ENCODE peak calls at places on chromosomes 12 and 14, in nine cellular contexts. One of them, this sample, is unnamed.

GRCh38 chr12:39441963-39442894 is 691 bp downstream of the KIF21A start:
- DNase-seq in prostate gland: peak
- DNase-seq in Calu3: peak
- DNase-seq in HFFc6: peak
- DNase-seq in tibial artery: peak
- DNase-seq in progenitor cell of endocrine pancreas: peak
- DNase-seq in fibroblast of the aortic adventitia: peak
- DNase-seq in AG09309: no peak
- DNase-seq in MCF 10A: peak
- DNase-seq in this sample: peak

GRCh38 chr12:24852420-24852819 is 96.5 kb downstream of the BCAT1 start:
- DNase-seq in prostate gland: no peak
- DNase-seq in Calu3: no peak
- DNase-seq in HFFc6: no peak
- DNase-seq in tibial artery: no peak
- DNase-seq in progenitor cell of endocrine pancreas: no peak
- DNase-seq in fibroblast of the aortic adventitia: no peak
- DNase-seq in AG09309: no peak
- DNase-seq in MCF 10A: no peak
- DNase-seq in this sample: no peak

GRCh38 chr12:130223767-130224244 is 61.5 kb downstream of the FZD10 start:
- DNase-seq in prostate gland: no peak
- DNase-seq in Calu3: no peak
- DNase-seq in HFFc6: no peak
- DNase-seq in tibial artery: no peak
- DNase-seq in progenitor cell of endocrine pancreas: no peak
- DNase-seq in fibroblast of the aortic adventitia: no peak
- DNase-seq in AG09309: no peak
- DNase-seq in MCF 10A: no peak
- DNase-seq in this sample: no peak

GRCh38 chr14:69535230-69535848 is 39.3 kb downstream of the CCDC177 start:
- DNase-seq in prostate gland: peak
- DNase-seq in Calu3: peak
- DNase-seq in HFFc6: peak
- DNase-seq in tibial artery: peak
- DNase-seq in progenitor cell of endocrine pancreas: peak
- DNase-seq in fibroblast of the aortic adventitia: peak
- DNase-seq in AG09309: peak
- DNase-seq in MCF 10A: peak
- DNase-seq in this sample: peak

GRCh38 chr12:44367916-44368315 is 508.2 kb downstream of the NELL2 start:
- DNase-seq in prostate gland: no peak
- DNase-seq in Calu3: no peak
- DNase-seq in HFFc6: no peak
- DNase-seq in tibial artery: no peak
- DNase-seq in progenitor cell of endocrine pancreas: no peak
- DNase-seq in fibroblast of the aortic adventitia: no peak
- DNase-seq in AG09309: no peak
- DNase-seq in MCF 10A: no peak
- DNase-seq in this sample: no peak

GRCh38 chr14:62179367-62180018 is 417.3 kb downstream of the SNAPC1 start:
- DNase-seq in prostate gland: peak
- DNase-seq in Calu3: peak
- DNase-seq in HFFc6: peak
- DNase-seq in tibial artery: no peak
- DNase-seq in progenitor cell of endocrine pancreas: peak
- DNase-seq in fibroblast of the aortic adventitia: peak
- DNase-seq in AG09309: peak
- DNase-seq in MCF 10A: peak
- DNase-seq in this sample: peak

GRCh38 chr12:107461222-107461980 is 224.2 kb upstream of the PWP1 start:
- DNase-seq in prostate gland: no peak
- DNase-seq in Calu3: no peak
- DNase-seq in HFFc6: peak
- DNase-seq in tibial artery: no peak
- DNase-seq in progenitor cell of endocrine pancreas: no peak
- DNase-seq in fibroblast of the aortic adventitia: peak
- DNase-seq in AG09309: peak
- DNase-seq in MCF 10A: peak
- DNase-seq in this sample: no peak

GRCh38 chr14:22221508-22221907 is 367.5 kb downstream of the DAD1 start:
- DNase-seq in prostate gland: no peak
- DNase-seq in Calu3: peak
- DNase-seq in HFFc6: peak
- DNase-seq in tibial artery: no peak
- DNase-seq in progenitor cell of endocrine pancreas: no peak
- DNase-seq in fibroblast of the aortic adventitia: peak
- DNase-seq in AG09309: no peak
- DNase-seq in MCF 10A: peak
- DNase-seq in this sample: no peak

GRCh38 chr12:19841451-19841850 is 402.2 kb downstream of the AEBP2 start:
- DNase-seq in prostate gland: no peak
- DNase-seq in Calu3: no peak
- DNase-seq in HFFc6: no peak
- DNase-seq in tibial artery: no peak
- DNase-seq in progenitor cell of endocrine pancreas: no peak
- DNase-seq in fibroblast of the aortic adventitia: peak
- DNase-seq in AG09309: peak
- DNase-seq in MCF 10A: no peak
- DNase-seq in this sample: no peak

GRCh38 chr14:49861581-49861922 is 9.0 kb upstream of the NEMF start:
- DNase-seq in prostate gland: peak
- DNase-seq in Calu3: peak
- DNase-seq in HFFc6: peak
- DNase-seq in tibial artery: peak
- DNase-seq in progenitor cell of endocrine pancreas: peak
- DNase-seq in fibroblast of the aortic adventitia: peak
- DNase-seq in AG09309: peak
- DNase-seq in MCF 10A: peak
- DNase-seq in this sample: peak

DNA sequence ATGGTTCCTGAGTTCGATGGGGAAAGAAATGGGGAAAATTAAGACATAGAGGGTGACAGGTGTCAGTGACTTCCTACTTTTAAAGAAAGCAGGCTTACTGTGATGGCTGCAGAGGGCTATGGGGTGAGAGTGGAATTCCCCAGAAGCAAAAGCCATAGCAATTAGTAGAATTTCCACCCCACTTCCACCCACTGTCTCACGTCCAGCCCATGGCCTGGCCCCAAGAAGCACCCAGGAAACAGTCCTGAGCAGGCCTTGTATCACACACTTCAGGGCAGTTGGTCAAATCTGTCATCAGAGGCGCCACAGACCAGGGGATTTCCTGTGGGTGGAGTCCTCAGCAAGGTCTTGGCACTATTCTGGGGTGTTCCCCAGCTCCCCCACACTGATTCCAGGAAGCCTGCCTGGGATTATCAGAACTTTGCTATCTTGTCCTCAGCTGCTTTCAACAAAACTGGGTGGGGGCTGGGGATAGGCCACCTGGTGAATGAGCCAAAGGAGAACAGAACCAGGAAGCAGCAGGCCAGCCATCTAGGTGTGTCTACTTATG is 120.1 kb upstream of the CCND2 start:
- DNase-seq in prostate gland: no peak
- DNase-seq in Calu3: no peak
- DNase-seq in HFFc6: no peak
- DNase-seq in tibial artery: no peak
- DNase-seq in progenitor cell of endocrine pancreas: no peak
- DNase-seq in fibroblast of the aortic adventitia: no peak
- DNase-seq in AG09309: no peak
- DNase-seq in MCF 10A: no peak
- DNase-seq in this sample: no peak
- TF ChIP-seq CTCF in prostate gland: no peak
- TF ChIP-seq CTCF in Calu3: no peak
- TF ChIP-seq CTCF in HFFc6: no peak
- TF ChIP-seq CTCF in tibial artery: no peak
- TF ChIP-seq CTCF in progenitor cell of endocrine pancreas: no peak
- TF ChIP-seq CTCF in fibroblast of the aortic adventitia: no peak
- TF ChIP-seq CTCF in AG09309: no peak
- TF ChIP-seq CTCF in MCF 10A: no peak
- TF ChIP-seq CTCF in this sample: no peak

DNA sequence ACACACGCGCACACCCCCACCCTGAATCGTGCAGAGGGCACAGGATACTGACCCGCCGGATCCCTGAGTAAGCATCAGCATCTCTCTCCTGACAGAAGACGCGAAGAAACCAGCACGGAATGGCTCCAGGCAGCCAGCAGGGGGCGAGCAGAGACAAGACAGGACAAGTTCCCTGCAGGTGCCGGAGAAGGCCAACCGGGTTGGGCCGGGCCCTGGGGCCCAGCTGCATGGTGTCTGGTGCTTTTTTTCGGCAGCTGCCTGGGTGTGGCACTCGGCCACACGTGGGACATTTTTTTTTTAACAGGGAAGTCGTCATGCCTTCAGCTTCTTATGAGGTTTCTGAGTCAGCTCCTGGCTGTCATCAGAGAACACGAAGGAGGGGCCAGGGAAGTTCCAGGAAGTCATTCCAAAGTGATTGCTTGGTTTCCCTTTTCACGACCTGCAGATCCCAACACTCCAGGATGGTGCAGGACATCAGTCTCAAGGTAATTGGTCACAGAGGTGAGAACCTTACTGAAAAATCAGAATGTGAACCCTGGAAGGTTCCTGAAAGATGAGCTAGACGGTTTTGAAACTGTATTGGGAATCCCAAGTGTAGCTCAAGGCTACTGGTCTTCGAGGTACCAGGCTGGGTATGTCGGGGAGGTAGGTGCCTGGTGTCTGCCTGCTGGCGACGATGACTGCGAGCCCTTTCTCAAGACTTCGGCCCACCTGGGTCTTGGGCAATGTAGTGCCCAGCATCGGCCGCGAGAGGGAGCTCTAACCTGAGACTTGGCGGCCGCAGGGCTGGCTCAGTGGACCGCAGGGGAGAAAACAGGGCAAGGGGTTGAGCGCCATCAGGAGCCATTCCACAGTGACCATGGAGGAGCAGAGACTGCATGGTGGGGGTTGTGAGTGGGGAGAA is 190.8 kb upstream of the PRMT8 start:
- DNase-seq in prostate gland: peak
- DNase-seq in Calu3: peak
- DNase-seq in HFFc6: peak
- DNase-seq in tibial artery: peak
- DNase-seq in progenitor cell of endocrine pancreas: peak
- DNase-seq in fibroblast of the aortic adventitia: peak
- DNase-seq in AG09309: peak
- DNase-seq in MCF 10A: peak
- DNase-seq in this sample: peak
- TF ChIP-seq CTCF in prostate gland: peak
- TF ChIP-seq CTCF in Calu3: peak
- TF ChIP-seq CTCF in HFFc6: peak
- TF ChIP-seq CTCF in tibial artery: peak
- TF ChIP-seq CTCF in progenitor cell of endocrine pancreas: peak
- TF ChIP-seq CTCF in fibroblast of the aortic adventitia: peak
- TF ChIP-seq CTCF in AG09309: peak
- TF ChIP-seq CTCF in MCF 10A: peak
- TF ChIP-seq CTCF in this sample: peak

GRCh38 chr14:93970589-93970966 is 5.8 kb downstream of the ASB2 start:
- DNase-seq in prostate gland: no peak
- DNase-seq in Calu3: peak
- DNase-seq in HFFc6: no peak
- DNase-seq in tibial artery: no peak
- DNase-seq in progenitor cell of endocrine pancreas: no peak
- DNase-seq in fibroblast of the aortic adventitia: no peak
- DNase-seq in AG09309: no peak
- DNase-seq in MCF 10A: peak
- DNase-seq in this sample: no peak
- TF ChIP-seq CTCF in prostate gland: no peak
- TF ChIP-seq CTCF in Calu3: peak
- TF ChIP-seq CTCF in HFFc6: peak
- TF ChIP-seq CTCF in tibial artery: peak
- TF ChIP-seq CTCF in progenitor cell of endocrine pancreas: peak
- TF ChIP-seq CTCF in fibroblast of the aortic adventitia: peak
- TF ChIP-seq CTCF in AG09309: peak
- TF ChIP-seq CTCF in MCF 10A: peak
- TF ChIP-seq CTCF in this sample: no peak

GRCh38 chr12:116735951-116736599 is 1.8 kb downstream of the SPRING1 start:
- DNase-seq in prostate gland: no peak
- DNase-seq in Calu3: peak
- DNase-seq in HFFc6: no peak
- DNase-seq in tibial artery: no peak
- DNase-seq in progenitor cell of endocrine pancreas: no peak
- DNase-seq in fibroblast of the aortic adventitia: no peak
- DNase-seq in AG09309: no peak
- DNase-seq in MCF 10A: no peak
- DNase-seq in this sample: no peak

GRCh38 chr12:116739381-116739887 is 1.3 kb downstream of the RNFT2 start:
- DNase-seq in prostate gland: no peak
- DNase-seq in Calu3: no peak
- DNase-seq in HFFc6: no peak
- DNase-seq in tibial artery: no peak
- DNase-seq in progenitor cell of endocrine pancreas: no peak
- DNase-seq in fibroblast of the aortic adventitia: no peak
- DNase-seq in AG09309: no peak
- DNase-seq in MCF 10A: no peak
- DNase-seq in this sample: no peak

GRCh38 chr12:116736962-116737773 is 701 bp downstream of the SPRING1 start:
- DNase-seq in prostate gland: no peak
- DNase-seq in Calu3: peak
- DNase-seq in HFFc6: no peak
- DNase-seq in tibial artery: no peak
- DNase-seq in progenitor cell of endocrine pancreas: peak
- DNase-seq in fibroblast of the aortic adventitia: no peak
- DNase-seq in AG09309: no peak
- DNase-seq in MCF 10A: no peak
- DNase-seq in this sample: peak

GRCh38 chr12:116735084-116735483 is 2.8 kb downstream of the SPRING1 start:
- DNase-seq in prostate gland: no peak
- DNase-seq in Calu3: no peak
- DNase-seq in HFFc6: no peak
- DNase-seq in tibial artery: no peak
- DNase-seq in progenitor cell of endocrine pancreas: no peak
- DNase-seq in fibroblast of the aortic adventitia: no peak
- DNase-seq in AG09309: no peak
- DNase-seq in MCF 10A: no peak
- DNase-seq in this sample: no peak

DNA sequence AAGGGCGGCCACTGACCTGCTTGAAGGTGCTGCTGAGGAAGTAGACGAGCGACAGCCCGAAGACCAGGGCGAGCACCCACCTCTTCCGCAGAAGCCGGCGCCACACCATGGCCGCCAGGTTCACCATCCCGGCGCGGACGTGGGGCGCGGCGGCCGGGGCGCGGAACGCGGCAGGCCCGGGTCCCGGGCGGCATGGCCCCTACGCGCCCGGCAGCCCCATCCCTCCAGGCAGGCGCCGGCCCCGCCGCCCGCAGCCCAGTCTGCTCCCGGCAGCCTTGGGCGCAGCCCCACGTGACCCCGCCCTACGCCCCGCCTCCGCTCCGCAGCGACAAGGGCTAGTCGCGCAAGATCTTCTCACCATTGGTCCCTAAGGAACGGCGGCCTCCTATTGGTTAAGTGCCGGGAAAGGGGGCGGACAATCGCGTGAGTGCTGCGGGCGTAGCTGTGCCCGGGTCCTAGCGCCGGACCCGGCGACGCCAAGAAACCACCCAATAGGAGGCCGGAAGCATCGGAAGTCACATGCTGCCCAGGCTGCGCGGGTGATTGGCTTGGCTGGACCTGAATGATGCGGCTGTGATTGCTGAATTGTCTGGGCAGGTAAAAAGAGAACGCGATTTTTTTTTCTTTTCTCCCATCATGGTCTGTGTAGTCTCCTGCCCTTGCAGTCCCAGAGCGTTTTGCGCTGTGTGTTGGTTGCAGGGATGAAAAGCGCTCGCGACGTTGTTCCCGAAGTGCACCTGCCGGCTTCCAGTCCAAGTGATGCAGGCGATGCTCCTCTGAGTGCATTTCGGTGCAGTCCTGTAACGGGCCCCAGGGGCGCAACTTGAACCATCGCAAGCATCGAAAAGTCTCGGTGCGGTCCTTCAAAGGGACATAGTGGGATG is at the start of the genes RNFT2 and SPRING1:
- DNase-seq in prostate gland: peak
- DNase-seq in Calu3: peak
- DNase-seq in HFFc6: peak
- DNase-seq in tibial artery: peak
- DNase-seq in progenitor cell of endocrine pancreas: peak
- DNase-seq in fibroblast of the aortic adventitia: peak
- DNase-seq in AG09309: peak
- DNase-seq in MCF 10A: peak
- DNase-seq in this sample: peak
- TF ChIP-seq CTCF in prostate gland: no peak
- TF ChIP-seq CTCF in Calu3: no peak
- TF ChIP-seq CTCF in HFFc6: peak
- TF ChIP-seq CTCF in tibial artery: peak
- TF ChIP-seq CTCF in progenitor cell of endocrine pancreas: peak
- TF ChIP-seq CTCF in fibroblast of the aortic adventitia: no peak
- TF ChIP-seq CTCF in AG09309: no peak
- TF ChIP-seq CTCF in MCF 10A: no peak
- TF ChIP-seq CTCF in this sample: no peak